ENCODE peak calls at places on chromosome 19, in five cellular contexts. K is tibial nerve, H is breast epithelium, V is heart left ventricle, M is prostate gland. Z is an unnamed sample.

GRCh38 chr19:23410155-23410554 is 14.9 kb upstream of the ZNF91 start:
- DNase-seq in K (no peak), H (no peak), V (no peak), M (no peak), Z (no peak)

GRCh38 chr19:49570138-49570856 is 10.1 kb downstream of the NOSIP start:
- DNase-seq in K (no peak), H (no peak), V (peak), M (peak), Z (no peak)

GRCh38 chr19:40190891-40191835 is at the start of gene MAP3K10:
- DNase-seq in K (peak), H (no peak), V (peak), M (peak), Z (peak)

GRCh38 chr19:1090731-1091543 is 4.2 kb downstream of the POLR2E start:
- DNase-seq in K (no peak), H (no peak), V (no peak), M (no peak), Z (no peak)

GRCh38 chr19:873084-874019 is 13.9 kb downstream of the CFD start:
- DNase-seq in K (no peak), H (no peak), V (no peak), M (no peak), Z (no peak)

GRCh38 chr19:21580818-21581217 is 75.4 kb downstream of the ZNF429 start:
- DNase-seq in K (no peak), H (no peak), V (no peak), M (no peak), Z (no peak)

GRCh38 chr19:13843104-13843921 is 33.6 kb upstream of the NANOS3 start:
- DNase-seq in K (no peak), H (peak), V (peak), M (peak), Z (peak)

GRCh38 chr19:58511353-58512208 is at the start of gene SLC27A5:
- DNase-seq in K (no peak), H (no peak), V (no peak), M (no peak), Z (no peak)

GRCh38 chr19:35618857-35619256 is 6.3 kb downstream of the HAUS5 start:
- DNase-seq in K (no peak), H (no peak), V (no peak), M (no peak), Z (no peak)

GRCh38 chr19:4208385-4209094 is 20.8 kb upstream of the EBI3 start:
- DNase-seq in K (no peak), H (no peak), V (no peak), M (no peak), Z (no peak)

GRCh38 chr19:55691561-55692481 is 16.8 kb downstream of the EPN1 start:
- DNase-seq in K (no peak), H (no peak), V (no peak), M (no peak), Z (no peak)

GRCh38 chr19:32324631-32325215 is 20.7 kb upstream of the ZNF507 start:
- DNase-seq in K (no peak), H (no peak), V (no peak), M (no peak), Z (no peak)

GRCh38 chr19:1250374-1251232 is 2.2 kb downstream of the MIDN start:
- DNase-seq in K (no peak), H (no peak), V (peak), M (peak), Z (no peak)

GRCh38 chr19:9175326-9175725 is 3.5 kb upstream of the OR7D2 start:
- DNase-seq in K (no peak), H (no peak), V (no peak), M (no peak), Z (no peak)

GRCh38 chr19:36225219-36225892 is 10.4 kb downstream of the ZNF146 start:
- DNase-seq in K (no peak), H (no peak), V (no peak), M (no peak), Z (no peak)

GRCh38 chr19:56263319-56263718 is 9.2 kb upstream of the EDDM13 start:
- DNase-seq in K (no peak), H (no peak), V (no peak), M (no peak), Z (no peak)

GRCh38 chr19:47228168-47228936 is 2.6 kb downstream of the BBC3 start:
- DNase-seq in K (no peak), H (peak), V (peak), M (no peak), Z (peak)

GRCh38 chr19:58578430-58578925 is 5.3 kb upstream of the MZF1 start:
- DNase-seq in K (no peak), H (no peak), V (no peak), M (no peak), Z (no peak)

GRCh38 chr19:993361-993830 is 6.8 kb upstream of the GRIN3B start:
- DNase-seq in K (no peak), H (no peak), V (no peak), M (no peak), Z (no peak)

GRCh38 chr19:18298601-18299000 is 17.2 kb upstream of the JUND start:
- DNase-seq in K (no peak), H (no peak), V (no peak), M (no peak), Z (no peak)

GRCh38 chr19:4345656-4346383 is 2.5 kb downstream of the MPND start:
- DNase-seq in K (no peak), H (no peak), V (no peak), M (no peak), Z (no peak)

GRCh38 chr19:5718032-5718578 is 1.8 kb downstream of the LONP1 start:
- DNase-seq in K (no peak), H (no peak), V (no peak), M (no peak), Z (no peak)

GRCh38 chr19:17527326-17527725 is 15.9 kb downstream of the PGLS start:
- DNase-seq in K (no peak), H (no peak), V (no peak), M (no peak), Z (no peak)

GRCh38 chr19:40990972-40991381 is at the start of gene CYP2B6:
- DNase-seq in K (no peak), H (no peak), V (no peak), M (no peak), Z (no peak)

GRCh38 chr19:8655340-8655709 is 24.9 kb downstream of the NFILZ start:
- DNase-seq in K (no peak), H (no peak), V (no peak), M (no peak), Z (no peak)

GRCh38 chr19:36939153-36939552 is 23.0 kb downstream of the ZNF568 start:
- DNase-seq in K (no peak), H (no peak), V (no peak), M (no peak), Z (no peak)

GRCh38 chr19:45470147-45471081 is 2.6 kb downstream of the FOSB start:
- DNase-seq in K (no peak), H (peak), V (peak), M (no peak), Z (no peak)

GRCh38 chr19:45468159-45468651 is 409 bp downstream of the FOSB start:
- DNase-seq in K (no peak), H (no peak), V (peak), M (no peak), Z (peak)

GRCh38 chr19:45468803-45469131 is 971 bp downstream of the FOSB start:
- DNase-seq in K (no peak), H (no peak), V (no peak), M (no peak), Z (no peak)

GRCh38 chr19:45469835-45470146 is 2.0 kb downstream of the FOSB start:
- DNase-seq in K (peak), H (no peak), V (no peak), M (peak), Z (no peak)

GRCh38 chr19:45469132-45469834 is 1.5 kb downstream of the FOSB start:
- DNase-seq in K (peak), H (peak), V (peak), M (peak), Z (peak)
- TF ChIP-seq POLR2A in K (no peak), H (peak), V (peak), M (peak), Z (no peak)

GRCh38 chr19:19721896-19722295 is 11.0 kb downstream of the ZNF14 start:
- DNase-seq in K (no peak), H (no peak), V (no peak), M (no peak), Z (no peak)

DNA sequence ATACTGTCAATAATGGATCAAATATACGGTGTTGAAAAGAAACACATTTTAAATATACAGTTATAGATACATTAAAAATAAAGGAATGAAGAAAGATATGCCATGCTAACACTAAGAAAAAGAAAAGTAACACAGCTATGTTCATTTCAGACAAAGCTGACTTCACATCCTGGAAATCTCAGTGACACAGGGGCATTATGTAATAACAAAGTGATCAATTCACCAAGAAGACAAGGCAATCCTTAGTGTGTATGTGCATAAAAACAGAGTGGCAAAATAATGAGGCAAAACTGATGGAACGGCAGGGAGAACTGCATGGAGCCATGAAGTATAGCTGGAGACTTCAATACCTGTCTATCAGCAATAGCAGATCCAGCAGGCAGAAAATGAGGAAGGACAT is 13.1 kb downstream of the ZNF14 start:
- DNase-seq in K (no peak), H (no peak), V (no peak), M (no peak), Z (no peak)
- H3K4me3 ChIP-seq in K (no peak), H (no peak), V (no peak), M (no peak), Z (no peak)

GRCh38 chr19:30318936-30319335 is 53.2 kb upstream of the ZNF536 start:
- DNase-seq in K (no peak), H (no peak), V (no peak), M (no peak), Z (peak)
- TF ChIP-seq POLR2A in K (no peak), H (no peak), V (no peak), M (no peak), Z (no peak)

DNA sequence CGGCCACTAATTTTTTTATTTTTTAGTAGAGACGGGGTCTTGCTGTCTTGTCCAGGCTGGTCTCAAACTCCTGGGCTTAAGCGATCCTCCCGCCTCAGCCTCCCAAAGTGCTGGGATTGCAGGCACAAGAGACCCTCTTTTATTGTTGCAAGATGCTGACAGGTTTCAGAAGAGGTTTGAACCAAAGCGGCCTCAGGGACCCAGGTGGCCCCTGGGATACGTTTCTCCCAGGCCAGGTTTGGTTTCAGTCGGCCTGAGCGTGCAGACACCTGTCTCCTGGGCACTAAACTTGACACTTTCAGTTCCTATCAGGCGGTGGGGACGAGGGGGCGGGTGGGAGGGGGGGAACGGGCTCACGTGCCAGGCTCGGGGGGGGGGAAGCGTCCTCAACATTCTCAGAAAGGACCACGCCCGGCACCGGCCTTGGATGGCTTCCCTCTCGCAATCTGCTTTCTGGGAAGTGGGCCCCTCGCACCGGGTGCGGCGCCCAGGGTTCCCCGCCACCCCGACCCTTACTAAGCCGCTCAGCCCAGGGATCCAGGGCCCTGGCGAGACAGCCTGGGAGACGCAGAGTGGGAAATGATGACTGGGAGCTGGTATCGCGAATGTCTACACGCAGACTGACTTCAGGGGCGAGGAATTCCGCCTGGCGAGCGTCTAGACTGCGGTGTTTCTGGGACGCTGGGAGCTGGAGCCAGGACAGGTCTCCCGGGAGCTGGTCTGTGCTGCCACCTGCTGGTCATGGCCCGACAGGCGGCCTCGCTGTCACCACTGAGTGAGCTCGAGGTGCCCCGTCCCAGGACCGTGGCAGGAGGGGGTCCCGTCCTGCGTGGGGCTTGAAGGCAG is 91.6 kb downstream of the GNG7 start:
- DNase-seq in K (peak), H (peak), V (peak), M (peak), Z (peak)
- H3K4me3 ChIP-seq in K (peak), H (peak), V (peak), M (peak), Z (no peak)

GRCh38 chr19:38251564-38252051 is 4.6 kb downstream of the PPP1R14A start:
- DNase-seq in K (no peak), H (peak), V (peak), M (peak), Z (no peak)
- TF ChIP-seq POLR2A in K (no peak), H (peak), V (peak), M (no peak), Z (no peak)

GRCh38 chr19:11192957-11193939 is 4.1 kb downstream of the KANK2 start:
- DNase-seq in K (no peak), H (no peak), V (no peak), M (no peak), Z (no peak)

GRCh38 chr19:11195169-11195568 is 2.2 kb downstream of the KANK2 start:
- DNase-seq in K (no peak), H (no peak), V (peak), M (no peak), Z (no peak)

GRCh38 chr19:11194657-11195056 is 2.7 kb downstream of the KANK2 start:
- DNase-seq in K (no peak), H (no peak), V (no peak), M (no peak), Z (no peak)

GRCh38 chr19:11195681-11196080 is 1.7 kb downstream of the KANK2 start:
- DNase-seq in K (no peak), H (no peak), V (no peak), M (no peak), Z (no peak)

DNA sequence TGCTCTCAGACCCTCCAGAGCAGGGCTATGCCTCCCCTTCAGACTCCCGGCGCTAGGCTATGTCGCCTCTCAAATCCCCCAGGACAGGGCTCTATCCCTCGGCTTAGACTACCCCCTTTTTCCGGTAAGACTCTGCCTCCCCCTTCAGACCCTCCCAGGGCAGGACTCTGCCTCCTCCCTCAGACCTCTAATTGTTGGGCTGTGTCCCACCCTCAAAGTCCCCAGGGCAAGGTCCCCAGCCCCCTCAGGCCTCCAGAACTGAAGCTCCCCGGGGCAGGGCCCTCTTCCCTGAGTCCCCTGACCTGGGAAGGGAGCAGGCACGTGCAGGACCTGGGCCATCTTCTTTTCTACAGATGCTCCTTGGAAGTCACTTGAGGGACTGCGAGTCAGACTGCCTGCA is 3.2 kb downstream of the KANK2 start:
- DNase-seq in K (no peak), H (no peak), V (no peak), M (no peak), Z (no peak)
- H3K4me3 ChIP-seq in K (peak), H (peak), V (peak), M (no peak), Z (no peak)

GRCh38 chr19:53103903-53104203 is 631 bp upstream of the ZNF160 start:
- DNase-seq in K (no peak), H (no peak), V (no peak), M (no peak), Z (no peak)

GRCh38 chr19:53101518-53101917 is 1.7 kb downstream of the ZNF160 start:
- DNase-seq in K (no peak), H (no peak), V (no peak), M (no peak), Z (no peak)

GRCh38 chr19:53103141-53103902 is at the start of gene ZNF160:
- DNase-seq in K (peak), H (peak), V (peak), M (peak), Z (peak)

GRCh38 chr19:53102701-53103140 is 501 bp downstream of the ZNF160 start:
- DNase-seq in K (no peak), H (no peak), V (peak), M (no peak), Z (no peak)

GRCh38 chr19:53102186-53102585 is 1.0 kb downstream of the ZNF160 start:
- DNase-seq in K (no peak), H (no peak), V (no peak), M (no peak), Z (no peak)
- TF ChIP-seq POLR2A in K (no peak), H (no peak), V (no peak), M (no peak), Z (no peak)

GRCh38 chr19:42316223-42317211 is 3.4 kb downstream of the TMEM145 start:
- DNase-seq in K (no peak), H (no peak), V (no peak), M (no peak), Z (no peak)
- H3K4me3 ChIP-seq in K (no peak), H (no peak), V (no peak), M (no peak), Z (no peak)

DNA sequence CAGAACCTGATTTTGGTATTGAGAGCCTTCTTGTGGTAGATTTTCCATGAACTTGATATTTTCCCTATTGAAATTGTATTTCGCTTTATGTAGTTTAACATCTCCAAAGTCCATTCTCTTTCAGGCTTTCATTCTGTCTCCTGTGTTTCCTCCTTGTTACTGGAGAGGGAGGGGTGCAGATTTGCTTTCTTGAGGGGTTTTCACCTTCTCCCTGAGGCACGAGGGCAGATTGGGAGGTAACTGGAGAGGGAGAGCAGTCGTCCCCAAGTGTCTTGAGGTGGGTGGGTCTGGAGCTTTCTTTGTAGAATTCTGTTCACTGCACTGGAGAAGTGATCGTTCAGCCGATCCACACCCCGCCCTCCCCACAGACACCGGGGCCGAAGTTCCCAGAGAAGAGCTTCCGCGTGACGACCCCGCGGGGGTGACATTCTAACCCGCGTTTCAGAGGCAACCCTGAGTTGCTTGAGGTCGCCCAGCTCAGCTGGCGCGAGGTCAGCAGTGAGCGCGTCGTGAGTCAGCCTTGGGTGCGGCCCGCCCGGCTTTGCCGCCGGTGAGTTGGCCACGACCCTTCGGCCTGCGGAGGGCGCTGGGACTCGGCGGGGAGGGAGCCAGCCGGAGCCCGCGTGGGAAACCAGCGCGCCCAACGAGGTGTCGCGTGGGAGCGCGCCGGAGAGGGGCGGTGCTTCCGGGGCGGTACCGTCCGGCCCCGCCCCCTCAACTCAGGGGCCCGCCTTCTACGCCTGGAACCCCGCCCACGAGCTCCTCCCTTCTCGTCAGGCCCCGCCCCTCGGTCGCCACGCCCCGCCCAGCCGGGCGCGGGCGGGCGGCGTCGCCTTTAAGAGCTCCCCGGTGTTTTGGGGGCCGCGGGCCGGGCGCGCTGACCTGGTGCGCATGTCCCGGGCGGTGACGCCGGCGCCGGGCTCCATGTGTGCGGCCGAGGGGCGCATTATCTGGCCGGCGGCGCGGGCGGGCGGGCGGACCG is at the start of gene GATAD2A:
- DNase-seq in K (peak), H (peak), V (peak), M (peak), Z (peak)
- TF ChIP-seq POLR2A in K (no peak), H (no peak), V (peak), M (peak), Z (no peak)

DNA sequence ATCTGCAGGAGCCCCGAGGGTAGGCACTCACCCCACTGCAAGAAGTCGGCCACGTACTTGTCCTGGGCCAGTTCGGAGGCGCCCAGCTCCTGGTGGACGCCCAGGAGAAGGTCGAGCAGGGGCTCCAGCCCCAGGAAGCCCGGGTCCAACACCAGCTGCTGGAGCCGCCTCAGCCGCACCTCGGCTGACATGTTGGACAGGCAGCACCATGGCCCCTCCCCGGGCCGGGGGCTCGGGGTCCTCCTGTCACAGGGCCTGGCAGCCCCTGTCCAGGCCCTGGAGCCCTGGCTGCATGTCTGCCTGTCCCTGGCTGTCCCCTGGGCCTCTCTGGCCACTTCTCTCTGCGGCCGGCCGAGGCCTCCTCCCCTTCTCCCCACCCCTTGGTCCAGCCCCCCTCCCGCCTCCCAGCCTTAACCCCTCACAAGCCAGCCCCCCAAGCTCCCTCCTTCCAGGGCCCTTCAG is at the start of gene DMPK:
- DNase-seq in K (no peak), H (no peak), V (peak), M (no peak), Z (no peak)
- H3K4me3 ChIP-seq in K (peak), H (peak), V (peak), M (peak), Z (no peak)